ENCODE peak calls at places on chromosomes 6 and 20, in seven cellular contexts. G is fibroblast of pulmonary artery, Q is cardiac muscle cell, Y is psoas muscle, B is A673, S is thoracic aorta, R is HCT116. K is an unnamed sample.

GRCh38 chr6:157683707-157684106 is 139.3 kb upstream of the SNX9 start:
- DNase-seq in S (no peak), Q (no peak), Y (no peak), R (no peak), G (no peak), B (no peak), K (no peak)

GRCh38 chr20:23391707-23392310 is 29.5 kb downstream of the NAPB start:
- DNase-seq in G (no peak), B (no peak), R (no peak), Y (no peak), Q (no peak), S (no peak), K (no peak)

GRCh38 chr6:51528556-51528955 is 558.9 kb downstream of the PKHD1 start:
- DNase-seq in G (no peak), R (no peak), Q (no peak), S (no peak), Y (no peak), B (peak; percentile 42), K (no peak)

GRCh38 chr20:9573598-9573997 is 59.2 kb downstream of the LAMP5 start:
- DNase-seq in G (no peak), Q (no peak), B (no peak), R (no peak), S (no peak), Y (no peak), K (no peak)

GRCh38 chr6:93293399-93294271 is 125.7 kb downstream of the EPHA7 start:
- DNase-seq in Y (no peak), Q (no peak), S (no peak), B (no peak), R (no peak), G (no peak), K (no peak)

GRCh38 chr6:3902786-3903648 is 53.8 kb downstream of the FAM50B start:
- DNase-seq in B (no peak), Y (no peak), S (no peak), Q (no peak), G (no peak), R (no peak), K (no peak)

GRCh38 chr20:2379511-2380229 is 1.0 kb upstream of the TGM6 start:
- DNase-seq in G (no peak), R (no peak), Y (no peak), B (peak; percentile 7), Q (no peak), S (no peak), K (no peak)

GRCh38 chr20:64224344-64225165 is 31.0 kb upstream of the PCMTD2 start:
- DNase-seq in Q (no peak), S (no peak), R (no peak), Y (no peak), B (peak; percentile 85), G (peak; percentile 81), K (peak; percentile 93)

GRCh38 chr6:36688534-36689075 is 9.0 kb upstream of the RAB44 start:
- DNase-seq in Q (no peak), G (no peak), B (no peak), S (no peak), R (no peak), Y (no peak), K (no peak)

GRCh38 chr6:33288141-33288941 is 698 bp downstream of the WDR46 start:
- DNase-seq in S (no peak), G (no peak), B (no peak), R (no peak), Q (no peak), Y (no peak), K (no peak)

GRCh38 chr6:33252758-33253157 is 18.9 kb downstream of the VPS52 start:
- DNase-seq in S (no peak), G (no peak), Y (no peak), Q (no peak), B (no peak), R (no peak), K (no peak)

GRCh38 chr6:135576055-135576454 is 78.5 kb upstream of the AHI1 start:
- DNase-seq in S (no peak), G (peak; percentile 49), Y (no peak), B (peak; percentile 82), Q (no peak), R (no peak), K (peak; percentile 69)

GRCh38 chr6:54697423-54697822 is 149.1 kb upstream of the FAM83B start:
- DNase-seq in G (no peak), S (no peak), Y (no peak), B (peak; percentile 46), R (peak; percentile 12), Q (no peak), K (peak; percentile 37)

GRCh38 chr6:71205336-71205956 is 83.2 kb upstream of the OGFRL1 start:
- DNase-seq in B (no peak), G (no peak), Y (no peak), R (no peak), S (no peak), Q (no peak), K (peak; percentile 63)

GRCh38 chr20:41615671-41616070 is 2.5 kb downstream of the CHD6 start:
- DNase-seq in Q (no peak), R (no peak), G (no peak), Y (no peak), B (no peak), S (no peak), K (no peak)

GRCh38 chr6:25014806-25015560 is 79.2 kb upstream of the RIPOR2 start:
- DNase-seq in B (no peak), R (no peak), Y (no peak), G (peak; percentile 90), Q (no peak), S (no peak), K (peak; percentile 93)

DNA sequence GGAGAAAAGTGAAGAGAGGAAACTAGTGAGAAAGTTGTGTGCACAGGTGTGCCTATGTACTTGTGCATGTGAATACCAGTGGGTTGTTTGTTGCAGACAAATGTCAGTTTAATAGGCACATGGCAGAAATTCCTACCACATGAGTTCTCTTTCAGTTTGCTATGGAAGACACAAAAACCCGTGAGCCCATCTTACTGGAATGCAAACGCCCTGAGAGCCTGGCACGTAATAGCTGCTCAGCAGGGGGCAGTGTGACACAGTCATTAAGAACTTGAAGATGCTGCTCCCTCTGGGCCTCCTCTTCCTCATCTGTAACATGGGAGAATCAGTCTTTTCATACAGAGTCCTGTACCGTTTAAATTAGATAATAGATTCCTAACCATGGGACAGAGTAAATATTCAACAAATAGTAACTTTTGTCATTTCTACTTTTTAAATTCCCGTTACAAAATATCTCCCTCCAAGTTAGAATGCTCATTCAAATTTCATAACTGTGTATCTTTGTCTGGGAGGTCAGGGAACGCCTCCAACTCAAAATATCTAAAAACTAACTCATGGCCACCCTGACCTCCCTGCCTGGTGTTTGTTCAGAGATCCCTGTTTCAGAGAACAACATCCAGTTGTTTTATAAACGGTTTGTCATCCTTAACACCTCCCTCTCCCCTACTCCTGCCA is 802.9 kb downstream of the MAFB start:
- DNase-seq in R (no peak), Q (peak; percentile 63), G (peak; percentile 69), B (peak; percentile 86), S (no peak), Y (peak; percentile 68), K (peak; percentile 95)
- TF ChIP-seq CTCF in R (no peak), Q (peak; percentile 66), G (peak; percentile 60), B (peak; percentile 66), S (peak; percentile 29), Y (peak; percentile 71), K (peak; percentile 57)

GRCh38 chr6:143745160-143746133 is 67.7 kb downstream of the PHACTR2 start:
- DNase-seq in G (peak; percentile 73), Q (peak; percentile 57), R (peak; percentile 15), S (no peak), B (peak; percentile 8), Y (no peak), K (peak; percentile 93)
- H3K4me3 ChIP-seq in G (no peak overlapping the region), Q (no peak overlapping the region), R (no peak overlapping the region), S (peak overlapping the region; percentile 37), B (no peak overlapping the region), Y (peak overlapping the region; percentile 37), K (peak overlapping the region; percentile 29)

GRCh38 chr6:139173172-139173571 is 38.3 kb downstream of the HECA start:
- DNase-seq in S (no peak), Q (no peak), R (no peak), Y (no peak), B (no peak), G (no peak), K (no peak)
- TF ChIP-seq CTCF in S (no peak), Q (no peak), R (no peak), Y (no peak), B (no peak), G (no peak), K (no peak)

GRCh38 chr20:18058661-18059467 is 1.1 kb upstream of the OVOL2 start:
- DNase-seq in R (peak; percentile 16), B (no peak), Y (no peak), G (no peak), S (no peak), Q (peak; percentile 65), K (no peak)

GRCh38 chr20:18057106-18057993 is at the start of gene OVOL2:
- DNase-seq in S (no peak), Q (peak; percentile 51), G (peak; percentile 2), R (peak; percentile 60), Y (peak; percentile 16), B (no peak), K (peak; percentile 4)

GRCh38 chr20:18056174-18057105 is 1.3 kb downstream of the OVOL2 start:
- DNase-seq in G (peak; percentile 3), Y (no peak), S (no peak), B (peak; percentile 37), Q (peak; percentile 33), R (no peak), K (peak; percentile 12)

GRCh38 chr20:18059603-18060002 is 1.9 kb upstream of the OVOL2 start:
- DNase-seq in B (no peak), S (no peak), R (no peak), Y (no peak), Q (no peak), G (no peak), K (no peak)

DNA sequence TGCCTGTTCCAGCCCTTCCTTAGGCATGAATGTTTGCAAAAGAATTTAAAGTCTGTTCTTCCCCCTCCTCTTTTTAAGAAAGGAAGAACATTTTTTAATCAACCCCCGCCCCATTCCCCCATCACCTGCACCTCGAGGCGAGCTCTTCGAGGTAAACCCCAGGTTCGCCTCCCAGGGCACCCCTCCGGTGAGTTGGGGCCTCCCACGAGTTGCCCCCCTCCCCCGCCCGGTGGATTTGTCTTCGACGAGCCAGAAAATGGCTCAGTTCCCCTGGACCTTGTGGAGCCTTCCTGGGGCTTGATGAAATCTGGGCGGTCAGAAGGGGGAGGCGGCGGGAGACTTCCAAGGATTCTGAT is 256 bp upstream of the OVOL2 start:
- DNase-seq in S (no peak), R (no peak), G (no peak), Q (no peak), Y (no peak), B (no peak), K (no peak)
- H3K4me3 ChIP-seq in S (no peak overlapping the region), R (peak overlapping the region; percentile 49), G (no peak overlapping the region), Q (peak overlapping the region; percentile 50), Y (peak overlapping the region; percentile 61), B (peak overlapping the region; percentile 32), K (no peak overlapping the region)

GRCh38 chr20:1374246-1374645 is 18.6 kb downstream of the FKBP1A start:
- DNase-seq in G (peak; percentile 91), Q (no peak), S (no peak), Y (no peak), R (no peak), B (no peak), K (no peak)
- TF ChIP-seq CTCF in G (peak; percentile 29), Q (peak; percentile 23), S (no peak), Y (peak; percentile 4), R (no peak), B (no peak), K (no peak)

DNA sequence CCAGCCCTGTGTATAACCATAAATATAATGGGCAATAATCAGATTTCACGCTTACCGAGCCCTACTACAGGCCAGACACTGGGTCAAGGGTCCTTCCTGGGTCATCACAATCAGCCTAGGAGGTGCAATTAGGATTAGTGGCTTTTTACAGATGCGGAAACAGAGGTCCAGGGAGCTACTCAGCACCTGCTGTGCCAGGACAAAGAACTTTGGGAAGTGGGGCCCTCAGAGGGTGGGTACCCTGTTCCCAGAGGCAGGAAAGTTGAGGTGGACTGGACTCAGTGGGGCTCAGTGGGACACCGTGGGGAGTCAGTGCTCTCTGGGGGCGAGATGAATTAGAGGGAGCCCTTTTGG is 77.2 kb downstream of the CEBPB start:
- DNase-seq in Q (no peak), S (no peak), B (no peak), G (no peak), R (no peak), Y (no peak), K (no peak)
- H3K4me3 ChIP-seq in Q (no peak overlapping the region), S (peak overlapping the region; percentile 7), B (no peak overlapping the region), G (no peak overlapping the region), R (peak overlapping the region; percentile 16), Y (no peak overlapping the region), K (no peak overlapping the region)